ENCODE peak calls at places on chromosomes 2 and 18, in seven cellular contexts. L is adrenal gland, A is body of pancreas, X is Peyer's patch, Z is tibial nerve, T is heart left ventricle, E is A549. Y is an unnamed sample.

GRCh38 chr2:96859338-96859649 is 1.5 kb upstream of the ANKRD39 start:
- DNase-seq in L (no peak), A (peak; percentile 40), X (no peak), Z (no peak), T (peak; percentile 79), E (no peak), Y (no peak)

GRCh38 chr2:204145197-204146190 is 208.9 kb downstream of the ICOS start:
- DNase-seq in L (peak; percentile 66), A (peak; percentile 77), X (peak; percentile 44), Z (peak; percentile 60), T (peak; percentile 77), E (peak; percentile 33), Y (peak; percentile 85)

GRCh38 chr2:140873915-140874531 is 1256.8 kb downstream of the LRP1B start:
- DNase-seq in L (no peak), A (no peak), X (no peak), Z (no peak), T (no peak), E (no peak), Y (no peak)

GRCh38 chr2:237627463-237628321 is at the start of gene LRRFIP1:
- DNase-seq in L (no peak), A (peak; percentile 49), X (no peak), Z (no peak), T (peak; percentile 62), E (no peak), Y (no peak)

GRCh38 chr2:160252278-160252887 is 52.3 kb upstream of the ITGB6 start:
- DNase-seq in L (no peak), A (no peak), X (no peak), Z (no peak), T (no peak), E (peak; percentile 56), Y (no peak)

GRCh38 chr2:139033300-139033699 is 253.1 kb upstream of the NXPH2 start:
- DNase-seq in L (no peak), A (no peak), X (no peak), Z (no peak), T (no peak), E (no peak), Y (no peak)

GRCh38 chr2:219178377-219179175 is 501 bp downstream of the RETREG2 start:
- DNase-seq in L (peak; percentile 62), A (peak; percentile 54), X (peak; percentile 70), Z (peak; percentile 40), T (peak; percentile 62), E (peak; percentile 21), Y (peak; percentile 51)

GRCh38 chr2:237039301-237039906 is 46.3 kb upstream of the COPS8 start:
- DNase-seq in L (no peak), A (no peak), X (no peak), Z (no peak), T (no peak), E (no peak), Y (no peak)

GRCh38 chr2:194176134-194176533 is 1480.9 kb upstream of the SLC39A10 start:
- DNase-seq in L (no peak), A (peak; percentile 12), X (no peak), Z (no peak), T (no peak), E (no peak), Y (no peak)

GRCh38 chr2:99420751-99421299 is 69.0 kb downstream of the REV1 start:
- DNase-seq in L (no peak), A (no peak), X (no peak), Z (no peak), T (no peak), E (no peak), Y (no peak)

GRCh38 chr2:165698621-165698946 is 95.5 kb downstream of the GALNT3 start:
- DNase-seq in L (peak; percentile 43), A (peak; percentile 37), X (peak; percentile 17), Z (no peak), T (peak; percentile 30), E (peak; percentile 2), Y (no peak)

GRCh38 chr2:38264649-38265322 is 112.3 kb downstream of the ATL2 start:
- DNase-seq in L (no peak), A (no peak), X (no peak), Z (no peak), T (no peak), E (no peak), Y (no peak)

GRCh38 chr18:8548186-8548585 is 61.1 kb upstream of the RAB12 start:
- DNase-seq in L (no peak), A (no peak), X (no peak), Z (no peak), T (no peak), E (no peak), Y (no peak)

GRCh38 chr2:191148766-191149165 is 2.0 kb downstream of the STAT4 start:
- DNase-seq in L (no peak), A (no peak), X (no peak), Z (no peak), T (no peak), E (no peak), Y (no peak)

GRCh38 chr2:30400151-30400954 is 46.7 kb upstream of the LCLAT1 start:
- DNase-seq in L (no peak), A (no peak), X (no peak), Z (no peak), T (no peak), E (no peak), Y (no peak)

DNA sequence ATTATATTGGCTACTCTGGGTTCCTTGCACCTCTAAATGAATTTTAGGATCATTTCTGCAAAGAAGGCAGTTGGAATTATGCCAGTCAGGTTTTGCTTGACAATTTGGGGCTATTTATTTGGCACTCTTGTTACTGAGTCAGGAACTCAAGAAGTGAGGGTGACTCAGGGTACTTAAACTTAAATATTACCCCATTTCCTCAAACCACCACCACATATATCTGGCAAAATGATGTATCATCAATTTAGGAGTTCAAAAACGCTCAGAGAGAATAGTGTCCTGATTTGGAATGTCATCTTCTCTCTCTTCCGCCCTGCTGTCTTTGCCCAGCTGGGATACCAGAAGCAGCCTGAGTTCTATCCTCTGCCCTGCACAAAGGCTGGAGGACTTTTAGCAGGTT is 2.4 kb upstream of the THNSL2 start:
- DNase-seq in L (no peak), A (no peak), X (no peak), Z (no peak), T (no peak), E (no peak), Y (no peak)
- H3K4me1 ChIP-seq in L (peaks cover 14% of the 10 kb centered on the region), A (no peaks in the 10 kb centered on the region), X (no peaks in the 10 kb centered on the region), Z (peaks cover 46% of the 10 kb centered on the region), T (no peaks in the 10 kb centered on the region), E (no peaks in the 10 kb centered on the region), Y (no peaks in the 10 kb centered on the region)

DNA sequence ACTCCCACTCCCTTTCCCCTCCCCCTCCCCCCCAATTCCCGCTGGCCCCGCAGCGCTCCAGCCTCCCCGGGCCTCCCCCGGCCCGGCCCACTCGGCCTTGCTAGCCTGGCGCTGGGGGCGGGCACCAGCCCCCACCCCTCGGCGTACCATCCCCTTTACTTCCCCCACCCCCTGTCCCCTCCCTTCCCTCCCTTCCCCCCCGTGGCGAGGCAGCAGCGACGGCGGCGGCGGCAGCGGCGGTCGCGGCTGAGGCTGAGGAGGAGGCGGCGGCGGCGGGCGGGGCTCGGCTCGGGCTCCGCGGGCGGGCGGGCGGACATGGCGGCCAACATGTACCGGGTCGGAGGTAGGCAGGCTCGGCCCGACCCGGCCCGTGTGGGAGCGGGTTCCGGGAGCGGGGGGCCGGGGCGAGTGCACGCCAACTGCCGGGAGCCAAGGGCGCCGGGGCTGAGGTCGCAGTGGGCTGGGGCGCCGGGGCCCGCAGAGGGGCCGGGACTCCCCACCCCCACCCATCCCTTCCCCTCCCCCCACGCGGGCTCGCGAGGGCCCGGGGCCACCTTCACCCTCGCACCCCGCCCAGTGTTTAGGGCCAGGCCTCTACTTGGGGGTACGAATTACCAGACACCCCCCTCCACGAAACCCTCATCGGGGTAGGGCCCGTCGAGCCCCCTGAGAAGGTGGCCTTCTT is at the start of gene MTA3:
- DNase-seq in L (peak; percentile 61), A (peak; percentile 67), X (peak; percentile 58), Z (peak; percentile 30), T (peak; percentile 72), E (peak; percentile 48), Y (peak; percentile 40)
- TF ChIP-seq POLR2A in L (no peak), A (no peak), X (no peak), Z (peak; percentile 7), T (no peak), E (peak; percentile 46), Y (no peak)

GRCh38 chr18:48928787-48929186 is 22.0 kb downstream of the SMAD7 start:
- DNase-seq in L (peak; percentile 70), A (peak; percentile 42), X (peak; percentile 92), Z (no peak), T (peak; percentile 61), E (no peak), Y (no peak)

GRCh38 chr18:48927286-48928080 is 23.3 kb downstream of the SMAD7 start:
- DNase-seq in L (no peak), A (no peak), X (no peak), Z (no peak), T (no peak), E (no peak), Y (no peak)

GRCh38 chr18:48924621-48925601 is 25.9 kb downstream of the SMAD7 start:
- DNase-seq in L (no peak), A (no peak), X (no peak), Z (no peak), T (no peak), E (no peak), Y (no peak)

GRCh38 chr18:48923746-48924580 is 26.8 kb downstream of the SMAD7 start:
- DNase-seq in L (no peak), A (no peak), X (no peak), Z (no peak), T (no peak), E (no peak), Y (no peak)

DNA sequence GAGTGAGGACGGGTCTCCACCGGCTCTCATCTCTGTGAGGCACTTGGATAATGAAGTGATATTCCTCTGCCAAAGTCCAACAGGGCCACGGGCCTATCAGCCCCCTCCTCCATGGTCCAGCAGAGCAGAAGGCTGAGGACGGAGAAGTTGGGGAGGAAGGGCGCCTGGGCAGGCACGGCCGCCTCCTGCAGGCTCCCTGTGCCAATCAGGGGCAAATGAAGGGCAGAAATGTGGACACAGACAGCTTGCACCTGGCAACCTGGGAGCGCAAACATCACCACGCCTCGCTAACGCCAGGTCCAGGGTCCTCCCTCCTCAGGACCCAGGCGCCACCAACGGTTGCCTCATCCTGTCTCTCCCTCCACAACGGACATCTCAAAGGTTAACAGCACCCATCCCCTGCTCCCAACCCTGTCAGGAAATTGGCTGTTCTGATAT is 24.3 kb downstream of the SMAD7 start:
- DNase-seq in L (no peak), A (no peak), X (no peak), Z (no peak), T (no peak), E (no peak), Y (no peak)
- H3K4me1 ChIP-seq in L (peaks cover 91% of the 10 kb centered on the region), A (peaks cover 86% of the 10 kb centered on the region), X (peaks cover 77% of the 10 kb centered on the region), Z (peaks cover 69% of the 10 kb centered on the region), T (peaks cover 88% of the 10 kb centered on the region), E (peaks cover 96% of the 10 kb centered on the region), Y (peaks cover 20% of the 10 kb centered on the region)

GRCh38 chr18:31772699-31773098 is 12.0 kb upstream of the SLC25A52 start:
- DNase-seq in L (no peak), A (no peak), X (no peak), Z (no peak), T (no peak), E (no peak), Y (no peak)

GRCh38 chr18:31778391-31778950 is 17.8 kb upstream of the SLC25A52 start:
- DNase-seq in L (no peak), A (no peak), X (no peak), Z (no peak), T (no peak), E (no peak), Y (no peak)

GRCh38 chr18:31774960-31775359 is 14.3 kb upstream of the SLC25A52 start:
- DNase-seq in L (no peak), A (no peak), X (no peak), Z (no peak), T (no peak), E (no peak), Y (no peak)

GRCh38 chr18:31773774-31774476 is 13.2 kb upstream of the SLC25A52 start:
- DNase-seq in L (no peak), A (no peak), X (no peak), Z (no peak), T (no peak), E (no peak), Y (no peak)

GRCh38 chr18:31774477-31774785 is 13.8 kb upstream of the SLC25A52 start:
- DNase-seq in L (no peak), A (no peak), X (no peak), Z (no peak), T (no peak), E (no peak), Y (no peak)
- TF ChIP-seq POLR2A in L (no peak), A (no peak), X (no peak), Z (no peak), T (no peak), E (no peak), Y (no peak)